ENCODE peak calls at places on chromosomes 6 and 20, in ten cellular contexts. One of them, this sample, is unnamed.

GRCh38 chr6:160355001-160355400 is 6.8 kb downstream of the SLC22A3 start:
- DNase-seq in lower lobe of right lung: no peak
- DNase-seq in AG08395: peak
- DNase-seq in RWPE1: peak
- DNase-seq in spleen: no peak
- DNase-seq in RKO: peak
- DNase-seq in GM20000: no peak
- DNase-seq in T-cell: no peak
- DNase-seq in activated gamma-delta T cell: no peak
- DNase-seq in AG04449: no peak
- DNase-seq in this sample: no peak

GRCh38 chr6:13314806-13315205 is 13.5 kb downstream of the TBC1D7 start:
- DNase-seq in RWPE1: no peak
- DNase-seq in GM20000: no peak
- DNase-seq in RKO: no peak
- DNase-seq in activated gamma-delta T cell: no peak
- DNase-seq in spleen: no peak
- DNase-seq in AG04449: no peak
- DNase-seq in lower lobe of right lung: no peak
- DNase-seq in AG08395: no peak
- DNase-seq in T-cell: no peak
- DNase-seq in this sample: no peak

GRCh38 chr20:36217226-36217625 is 19.1 kb upstream of the AAR2 start:
- DNase-seq in AG04449: no peak
- DNase-seq in RKO: no peak
- DNase-seq in spleen: peak
- DNase-seq in RWPE1: peak
- DNase-seq in AG08395: no peak
- DNase-seq in lower lobe of right lung: no peak
- DNase-seq in activated gamma-delta T cell: no peak
- DNase-seq in T-cell: no peak
- DNase-seq in GM20000: no peak
- DNase-seq in this sample: no peak

GRCh38 chr6:75268121-75268987 is 16.2 kb downstream of the TMEM30A start:
- DNase-seq in AG08395: no peak
- DNase-seq in T-cell: no peak
- DNase-seq in activated gamma-delta T cell: no peak
- DNase-seq in AG04449: no peak
- DNase-seq in lower lobe of right lung: no peak
- DNase-seq in spleen: no peak
- DNase-seq in RKO: peak
- DNase-seq in RWPE1: peak
- DNase-seq in GM20000: no peak
- DNase-seq in this sample: no peak

GRCh38 chr6:130625825-130626500 is 201.2 kb upstream of the SMLR1 start:
- DNase-seq in activated gamma-delta T cell: no peak
- DNase-seq in AG08395: peak
- DNase-seq in GM20000: peak
- DNase-seq in RWPE1: peak
- DNase-seq in T-cell: no peak
- DNase-seq in AG04449: no peak
- DNase-seq in lower lobe of right lung: no peak
- DNase-seq in spleen: no peak
- DNase-seq in RKO: peak
- DNase-seq in this sample: no peak

GRCh38 chr6:144745434-144745833 is 460.3 kb downstream of the UTRN start:
- DNase-seq in AG08395: no peak
- DNase-seq in GM20000: no peak
- DNase-seq in T-cell: no peak
- DNase-seq in AG04449: no peak
- DNase-seq in lower lobe of right lung: no peak
- DNase-seq in spleen: no peak
- DNase-seq in RKO: no peak
- DNase-seq in activated gamma-delta T cell: no peak
- DNase-seq in RWPE1: no peak
- DNase-seq in this sample: no peak

GRCh38 chr6:38784506-38785235 is 69.6 kb downstream of the DNAH8 start:
- DNase-seq in lower lobe of right lung: no peak
- DNase-seq in T-cell: no peak
- DNase-seq in activated gamma-delta T cell: no peak
- DNase-seq in RWPE1: no peak
- DNase-seq in AG04449: peak
- DNase-seq in RKO: no peak
- DNase-seq in GM20000: no peak
- DNase-seq in AG08395: no peak
- DNase-seq in spleen: no peak
- DNase-seq in this sample: no peak

GRCh38 chr6:105798057-105798456 is 288.1 kb upstream of the PRDM1 start:
- DNase-seq in AG04449: peak
- DNase-seq in RKO: no peak
- DNase-seq in activated gamma-delta T cell: no peak
- DNase-seq in GM20000: no peak
- DNase-seq in spleen: no peak
- DNase-seq in lower lobe of right lung: no peak
- DNase-seq in RWPE1: no peak
- DNase-seq in AG08395: peak
- DNase-seq in T-cell: no peak
- DNase-seq in this sample: no peak

GRCh38 chr20:61948586-61949362 is 116.9 kb downstream of the TAF4 start:
- DNase-seq in lower lobe of right lung: peak
- DNase-seq in AG08395: no peak
- DNase-seq in AG04449: no peak
- DNase-seq in T-cell: no peak
- DNase-seq in GM20000: no peak
- DNase-seq in spleen: peak
- DNase-seq in activated gamma-delta T cell: no peak
- DNase-seq in RWPE1: no peak
- DNase-seq in RKO: no peak
- DNase-seq in this sample: no peak

GRCh38 chr6:20370801-20371200 is 30.9 kb upstream of the E2F3 start:
- DNase-seq in activated gamma-delta T cell: no peak
- DNase-seq in RWPE1: peak
- DNase-seq in T-cell: no peak
- DNase-seq in AG08395: no peak
- DNase-seq in RKO: no peak
- DNase-seq in spleen: no peak
- DNase-seq in lower lobe of right lung: no peak
- DNase-seq in GM20000: no peak
- DNase-seq in AG04449: no peak
- DNase-seq in this sample: no peak

GRCh38 chr20:10537850-10538480 is 102.9 kb downstream of the SLX4IP start:
- DNase-seq in AG08395: peak
- DNase-seq in spleen: no peak
- DNase-seq in RKO: no peak
- DNase-seq in AG04449: no peak
- DNase-seq in T-cell: no peak
- DNase-seq in activated gamma-delta T cell: no peak
- DNase-seq in GM20000: no peak
- DNase-seq in lower lobe of right lung: no peak
- DNase-seq in RWPE1: no peak
- DNase-seq in this sample: no peak

GRCh38 chr6:84645563-84646266 is 118.7 kb downstream of the TBX18 start:
- DNase-seq in RKO: no peak
- DNase-seq in spleen: no peak
- DNase-seq in AG08395: peak
- DNase-seq in GM20000: no peak
- DNase-seq in RWPE1: peak
- DNase-seq in lower lobe of right lung: no peak
- DNase-seq in T-cell: no peak
- DNase-seq in AG04449: no peak
- DNase-seq in activated gamma-delta T cell: no peak
- DNase-seq in this sample: no peak

GRCh38 chr20:19992996-19993908 is 23.9 kb upstream of the NAA20 start:
- DNase-seq in AG04449: peak
- DNase-seq in spleen: no peak
- DNase-seq in lower lobe of right lung: no peak
- DNase-seq in activated gamma-delta T cell: no peak
- DNase-seq in AG08395: peak
- DNase-seq in T-cell: no peak
- DNase-seq in RKO: peak
- DNase-seq in RWPE1: peak
- DNase-seq in GM20000: no peak
- DNase-seq in this sample: no peak

GRCh38 chr20:10079964-10080363 is 45.2 kb downstream of the ANKEF1 start:
- DNase-seq in lower lobe of right lung: no peak
- DNase-seq in activated gamma-delta T cell: no peak
- DNase-seq in GM20000: no peak
- DNase-seq in T-cell: no peak
- DNase-seq in AG08395: peak
- DNase-seq in RWPE1: peak
- DNase-seq in spleen: no peak
- DNase-seq in AG04449: peak
- DNase-seq in RKO: no peak
- DNase-seq in this sample: no peak

This sample was measured in B cell.